ENCODE peak calls at places on chromosomes 12 and 14, in five cellular contexts. T, M, R, C and Q are unnamed samples.

GRCh38 chr14:35403085-35403396 is 1.5 kb downstream of the NFKBIA start:
- DNase-seq in T (no peak), M (no peak), R (no peak), C (no peak), Q (no peak)

GRCh38 chr12:119770146-119770545 is 102.2 kb downstream of the PRKAB1 start:
- DNase-seq in T (no peak), M (no peak), R (no peak), C (no peak), Q (no peak)

GRCh38 chr12:1517734-1518485 is 76.5 kb downstream of the FBXL14 start:
- DNase-seq in T (no peak), M (no peak), R (no peak), C (no peak), Q (no peak)

GRCh38 chr12:16323010-16323409 is 24.4 kb upstream of the MGST1 start:
- DNase-seq in T (no peak), M (no peak), R (no peak), C (no peak), Q (no peak)

GRCh38 chr14:50360851-50361250 is 35.8 kb downstream of the CDKL1 start:
- DNase-seq in T (no peak), M (no peak), R (no peak), C (no peak), Q (no peak)

GRCh38 chr12:54917001-54917488 is 62.7 kb downstream of the MUCL1 start:
- DNase-seq in T (no peak), M (no peak), R (no peak), C (no peak), Q (no peak)

GRCh38 chr14:100898465-100898864 is 5.1 kb downstream of the RTL1 start:
- DNase-seq in T (no peak), M (no peak), R (no peak), C (no peak), Q (no peak)

GRCh38 chr12:107318804-107319535 is 225.6 kb upstream of the CRY1 start:
- DNase-seq in T (no peak), M (no peak), R (no peak), C (no peak), Q (peak)

GRCh38 chr12:12265571-12266388 is 1.1 kb downstream of the LRP6 start:
- DNase-seq in T (peak), M (no peak), R (no peak), C (no peak), Q (no peak)

GRCh38 chr12:93855265-93855664 is 178.1 kb downstream of the CRADD start:
- DNase-seq in T (no peak), M (no peak), R (no peak), C (no peak), Q (no peak)

GRCh38 chr14:78448483-78449094 is 278.4 kb downstream of the NRXN3 start:
- DNase-seq in T (peak), M (peak), R (peak), C (peak), Q (peak)

DNA sequence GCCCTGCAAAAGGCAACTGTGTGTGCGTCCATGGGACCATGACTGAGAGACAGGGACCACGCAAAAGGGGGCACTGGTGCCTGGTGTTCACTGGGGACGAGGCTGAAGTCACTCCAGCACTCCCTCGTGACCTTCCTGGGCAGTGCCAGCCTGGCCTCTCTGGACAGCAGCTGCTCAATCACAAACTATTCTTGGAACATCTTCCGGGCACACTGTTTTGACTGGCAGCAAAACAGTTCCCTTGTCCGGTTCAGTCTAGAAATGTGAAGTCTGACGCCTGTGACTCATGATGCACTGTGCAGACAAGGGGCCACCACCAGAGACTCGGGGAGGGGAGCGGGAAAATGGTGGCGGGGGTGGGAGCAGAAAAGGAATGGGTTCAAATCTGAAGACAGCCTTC is 20.8 kb downstream of the SNRNP35 start:
- DNase-seq in T (no peak), M (no peak), R (no peak), C (no peak), Q (no peak)
- H3K27ac ChIP-seq in T (no peak), M (no peak), R (no peak), C (no peak), Q (no peak)

DNA sequence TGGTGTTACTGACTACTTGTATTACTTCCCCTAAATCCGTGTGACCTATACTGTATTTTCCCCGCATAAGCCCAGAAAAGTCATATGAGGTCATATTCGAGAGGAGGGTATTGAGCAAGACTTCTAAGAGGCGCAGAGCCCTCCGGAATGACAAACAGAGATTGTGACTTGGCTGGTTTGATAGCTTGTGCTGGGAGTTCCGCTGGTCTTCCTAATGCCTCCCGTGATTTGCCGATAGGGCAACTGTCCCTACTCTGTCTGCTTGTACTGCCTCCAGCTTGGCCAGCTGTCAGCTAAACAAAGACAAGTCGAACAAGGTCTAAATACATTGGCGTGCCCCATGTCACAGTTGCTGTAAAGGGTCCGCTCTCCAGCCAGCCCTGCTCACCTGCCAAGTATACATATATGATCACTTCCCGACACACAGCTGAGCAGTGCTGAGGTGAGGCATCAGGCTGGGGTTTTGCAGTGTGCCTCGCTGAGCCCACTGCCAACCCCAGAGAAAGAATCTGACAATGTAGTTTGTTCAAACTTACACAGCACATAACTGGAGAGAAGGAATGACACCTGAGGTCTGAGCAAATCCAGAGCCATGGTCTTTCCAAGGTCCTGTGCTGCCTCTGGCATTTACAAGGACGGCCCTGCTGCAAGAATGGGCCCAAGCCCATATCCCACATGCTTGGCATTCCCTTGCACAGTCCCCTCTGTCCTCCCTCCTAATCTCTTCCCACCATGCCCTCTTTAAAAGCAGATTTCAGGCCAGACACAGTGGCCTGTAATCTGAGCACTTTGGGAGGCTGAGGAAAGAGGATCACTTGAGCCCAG is 23.7 kb downstream of the LGMN start:
- DNase-seq in T (no peak), M (no peak), R (peak), C (no peak), Q (peak)
- TF ChIP-seq CHD2 in T (no peak), M (no peak), R (no peak), C (no peak), Q (no peak)

GRCh38 chr14:64656986-64657385 is 47.2 kb upstream of the PLEKHG3 start:
- DNase-seq in T (no peak), M (no peak), R (no peak), C (no peak), Q (no peak)

GRCh38 chr14:64649383-64649998 is 54.7 kb upstream of the PLEKHG3 start:
- DNase-seq in T (no peak), M (no peak), R (no peak), C (no peak), Q (no peak)

GRCh38 chr14:64658201-64658600 is 46.0 kb upstream of the PLEKHG3 start:
- DNase-seq in T (no peak), M (no peak), R (no peak), C (no peak), Q (no peak)

GRCh38 chr14:64654931-64655330 is 49.3 kb upstream of the PLEKHG3 start:
- DNase-seq in T (no peak), M (no peak), R (no peak), C (no peak), Q (no peak)

DNA sequence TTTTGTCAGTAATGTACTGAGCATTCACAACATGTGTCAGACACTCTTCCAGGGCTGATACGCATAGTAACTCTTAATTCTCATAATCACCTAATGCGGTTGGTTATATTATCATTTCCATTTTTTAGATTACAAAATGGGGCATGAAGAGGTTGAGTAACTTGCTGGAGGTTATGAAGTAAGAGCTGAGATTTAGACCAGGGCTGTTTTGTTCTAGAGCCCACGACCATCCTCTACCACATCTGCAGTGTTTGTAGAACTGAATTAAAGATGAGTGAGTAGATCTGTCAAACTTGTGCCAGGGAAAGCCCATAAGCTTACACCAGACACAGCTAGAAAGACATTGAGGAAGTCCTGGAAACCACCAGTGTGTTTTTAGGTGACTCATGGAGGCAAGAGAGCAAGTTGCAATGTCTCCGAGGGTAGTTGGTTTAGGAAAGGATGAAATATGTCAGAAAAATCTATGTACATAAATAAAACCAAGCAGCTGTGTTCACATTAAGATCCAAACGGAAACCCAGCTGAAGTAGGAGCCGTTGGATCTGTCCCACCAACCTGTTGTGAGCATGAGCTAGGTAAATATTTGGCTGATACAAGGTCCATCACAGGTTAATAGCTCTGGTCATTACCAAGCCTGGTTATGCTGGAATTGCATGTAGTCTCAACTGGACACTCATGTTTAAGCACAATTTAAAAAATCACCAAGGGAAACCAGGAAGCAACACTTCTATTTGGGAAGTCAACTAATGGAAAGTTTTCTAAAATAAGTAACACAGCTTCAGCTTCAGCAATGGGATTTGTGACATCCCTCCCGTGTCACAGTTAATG is 49.9 kb upstream of the PLEKHG3 start:
- DNase-seq in T (no peak), M (peak), R (peak), C (no peak), Q (peak)
- TF ChIP-seq POLR2A in T (no peak), M (no peak), R (no peak), C (no peak), Q (no peak)

GRCh38 chr14:90140956-90141316 is 79.1 kb downstream of the KCNK13 start:
- DNase-seq in T (no peak), M (no peak), R (no peak), C (no peak), Q (peak)
- H3K27ac ChIP-seq in T (no peak), M (no peak), R (no peak), C (no peak), Q (peak)

DNA sequence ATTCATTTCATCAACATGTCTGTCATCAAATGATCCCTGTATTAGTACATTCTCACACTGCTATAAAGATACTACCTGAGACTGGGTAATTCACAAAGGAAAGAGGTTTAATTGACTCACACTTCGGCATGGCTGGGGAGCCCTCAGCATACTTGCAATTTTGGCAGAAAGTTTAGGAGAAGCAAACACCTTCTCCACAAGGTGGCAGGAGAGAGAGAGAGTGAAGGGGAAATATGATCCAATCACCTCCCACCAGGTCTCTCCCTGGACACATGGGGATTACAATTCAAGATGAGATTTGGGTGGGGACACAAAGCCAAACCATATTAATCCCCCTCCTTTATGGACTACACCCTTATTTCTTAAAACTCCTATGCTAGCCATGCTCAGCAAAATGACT is 932.2 kb downstream of the FLRT2 start:
- DNase-seq in T (no peak), M (no peak), R (peak), C (no peak), Q (no peak)
- TF ChIP-seq CHD2 in T (no peak), M (no peak), R (no peak), C (no peak), Q (no peak)

GRCh38 chr14:22488522-22489246 is 100.3 kb downstream of the DAD1 start:
- DNase-seq in T (no peak), M (peak), R (no peak), C (no peak), Q (no peak)
- TF ChIP-seq POLR2A in T (no peak), M (peak), R (no peak), C (no peak), Q (no peak)

DNA sequence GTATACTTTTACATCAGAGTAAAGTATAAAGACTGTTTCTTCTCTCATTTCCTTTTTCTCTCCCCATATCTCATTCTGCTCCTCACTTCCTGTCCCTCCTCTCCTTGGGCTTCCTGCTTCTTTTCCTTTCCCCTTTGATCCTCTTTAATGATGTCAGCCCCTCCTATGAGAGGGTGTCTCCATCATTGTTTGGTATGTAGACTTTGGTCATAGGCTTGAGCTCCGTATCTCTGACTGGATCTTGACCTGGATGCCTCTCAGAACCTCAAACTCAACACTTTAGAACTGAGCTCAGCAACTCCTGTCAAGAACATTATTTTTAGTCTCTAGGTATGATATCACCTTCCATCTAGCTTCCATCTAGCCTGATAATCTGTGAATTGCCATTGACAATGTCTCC is 50.3 kb downstream of the AKAP6 start:
- DNase-seq in T (no peak), M (no peak), R (peak), C (no peak), Q (no peak)
- H3K27ac ChIP-seq in T (no peak), M (no peak), R (no peak), C (no peak), Q (no peak)

GRCh38 chr14:95703805-95704204 is 10.1 kb downstream of the TCL1A start:
- DNase-seq in T (no peak), M (no peak), R (no peak), C (no peak), Q (no peak)
- TF ChIP-seq CHD2 in T (no peak), M (no peak), R (no peak), C (no peak), Q (no peak)

GRCh38 chr14:77045570-77045890 is 17.0 kb upstream of the IRF2BPL start:
- DNase-seq in T (no peak), M (no peak), R (no peak), C (no peak), Q (no peak)

GRCh38 chr14:77043984-77044485 is 15.5 kb upstream of the IRF2BPL start:
- DNase-seq in T (no peak), M (no peak), R (no peak), C (no peak), Q (no peak)

GRCh38 chr14:77043177-77043983 is 14.9 kb upstream of the IRF2BPL start:
- DNase-seq in T (no peak), M (peak), R (peak), C (no peak), Q (peak)

GRCh38 chr14:77044776-77045569 is 16.5 kb upstream of the IRF2BPL start:
- DNase-seq in T (no peak), M (no peak), R (peak), C (no peak), Q (no peak)

DNA sequence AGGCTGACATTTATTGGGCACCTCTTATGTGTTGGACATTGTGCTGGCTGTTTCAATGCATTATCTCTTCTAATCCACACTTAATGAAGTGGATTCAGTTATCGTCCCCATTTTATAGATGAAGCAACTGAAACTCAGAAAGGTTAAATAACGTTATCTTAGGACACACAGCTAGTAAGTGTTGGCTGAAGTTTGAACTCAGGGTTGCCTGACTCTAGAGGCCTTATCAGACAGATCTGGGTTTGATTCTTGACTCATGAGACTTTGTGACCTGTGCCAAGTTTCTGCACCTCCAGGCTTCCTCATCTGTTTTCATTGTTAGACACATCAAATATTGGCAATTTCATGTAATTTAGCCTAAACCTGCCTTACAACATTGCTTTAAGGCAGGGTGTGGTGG is 18.2 kb upstream of the IRF2BPL start:
- DNase-seq in T (no peak), M (no peak), R (no peak), C (no peak), Q (no peak)
- TF ChIP-seq POLR2A in T (no peak), M (no peak), R (no peak), C (no peak), Q (no peak)